ENCODE peak calls at places on chromosome 10, in five cellular contexts. O, H, F, Z and N are unnamed samples.
A peak's percentile ranks its signal among the peaks of the same experiment; 100 is the strongest.

GRCh38 chr10:3720228-3721019 is 64.6 kb downstream of the KLF6 start:
- DNase-seq in Z (peak; percentile 23), F (no peak), O (no peak), H (peak; percentile 81), N (no peak)

GRCh38 chr10:28248092-28248491 is 54.8 kb downstream of the MPP7 start:
- DNase-seq in Z (no peak), O (no peak), H (no peak), F (no peak), N (no peak)

GRCh38 chr10:95260397-95260881 is 30.4 kb downstream of the PDLIM1 start:
- DNase-seq in O (no peak), Z (no peak), F (peak; percentile 67), H (no peak), N (peak; percentile 54)

GRCh38 chr10:68727146-68727545 is 6.1 kb downstream of the CCAR1 start:
- DNase-seq in H (no peak), O (no peak), F (peak; percentile 19), Z (no peak), N (no peak)

GRCh38 chr10:7945469-7946187 is 108.9 kb upstream of the GATA3 start:
- DNase-seq in Z (no peak), H (no peak), F (peak; percentile 55), O (no peak), N (no peak)

GRCh38 chr10:88555190-88555894 is 27.8 kb downstream of the RNLS start:
- DNase-seq in H (no peak), Z (no peak), F (peak; percentile 51), O (no peak), N (no peak)

GRCh38 chr10:102139281-102140110 is 6.7 kb downstream of the PPRC1 start:
- DNase-seq in H (peak; percentile 51), O (no peak), Z (no peak), F (no peak), N (no peak)

GRCh38 chr10:1043532-1043995 is 5.4 kb downstream of the IDI1 start:
- DNase-seq in O (peak; percentile 80), Z (peak; percentile 44), H (peak; percentile 90), F (no peak), N (no peak)

GRCh38 chr10:99791831-99792230 is 9.4 kb downstream of the ABCC2 start:
- DNase-seq in F (no peak), H (no peak), O (no peak), Z (no peak), N (no peak)

GRCh38 chr10:110600487-110601101 is 33.1 kb downstream of the SMC3 start:
- DNase-seq in F (peak; percentile 74), H (no peak), Z (no peak), O (peak; percentile 82), N (peak; percentile 45)

GRCh38 chr10:8238989-8239388 is 184.5 kb downstream of the GATA3 start:
- DNase-seq in F (no peak), Z (no peak), H (no peak), O (no peak), N (no peak)

GRCh38 chr10:120600871-120601644 is 144.0 kb downstream of the PLPP4 start:
- DNase-seq in Z (no peak), F (peak; percentile 82), O (no peak), H (no peak), N (no peak)

GRCh38 chr10:33899578-33900531 is 565.4 kb upstream of the NRP1 start:
- DNase-seq in H (no peak), F (no peak), Z (no peak), O (no peak), N (no peak)

GRCh38 chr10:131775444-131775832 is 125.4 kb upstream of the PPP2R2D start:
- DNase-seq in F (peak; percentile 88), Z (no peak), O (no peak), H (no peak), N (no peak)

GRCh38 chr10:75294031-75294437 is 58.3 kb upstream of the COMTD1 start:
- DNase-seq in Z (no peak), O (no peak), F (no peak), H (no peak), N (no peak)

GRCh38 chr10:227014-227413 is 91.8 kb downstream of the ZMYND11 start:
- DNase-seq in F (no peak), O (no peak), Z (no peak), H (no peak), N (no peak)

GRCh38 chr10:96683710-96684109 is 36.6 kb downstream of the PIK3AP1 start:
- DNase-seq in O (no peak), Z (no peak), H (no peak), F (no peak), N (no peak)

GRCh38 chr10:96687317-96688012 is 32.8 kb downstream of the PIK3AP1 start:
- DNase-seq in Z (no peak), O (no peak), F (no peak), H (no peak), N (no peak)

GRCh38 chr10:96683065-96683464 is 37.2 kb downstream of the PIK3AP1 start:
- DNase-seq in H (no peak), Z (no peak), O (no peak), F (no peak), N (no peak)

GRCh38 chr10:96686514-96686913 is 33.8 kb downstream of the PIK3AP1 start:
- DNase-seq in F (no peak), Z (no peak), O (no peak), H (no peak), N (no peak)

GRCh38 chr10:96685297-96685696 is 35.0 kb downstream of the PIK3AP1 start:
- DNase-seq in F (no peak), H (no peak), Z (no peak), O (no peak), N (no peak)
- H3K4me1 ChIP-seq in F (no peaks in the 10 kb centered on the region), H (peaks cover 84% of the 10 kb centered on the region), Z (no peaks in the 10 kb centered on the region), O (peaks cover 39% of the 10 kb centered on the region), N (peaks cover 18% of the 10 kb centered on the region)

GRCh38 chr10:12097791-12098190 is 29.0 kb downstream of the DHTKD1 start:
- DNase-seq in O (no peak), H (no peak), Z (peak; percentile 32), F (no peak), N (no peak)
- H3K36me3 ChIP-seq in O (peaks cover 84% of the 10 kb centered on the region), H (peaks cover 94% of the 10 kb centered on the region), Z (peaks cover 22% of the 10 kb centered on the region), F (peaks cover 73% of the 10 kb centered on the region), N (peaks cover 11% of the 10 kb centered on the region)

GRCh38 chr10:21020545-21020944 is 123.4 kb upstream of the NEBL start:
- DNase-seq in Z (peak; percentile 14), H (no peak), O (peak; percentile 80), F (peak; percentile 86), N (peak; percentile 49)
- TF ChIP-seq CTCF in Z (no peak), H (no peak), O (peak; percentile 93), F (peak; percentile 74), N (peak; percentile 28)

GRCh38 chr10:103568505-103568904 is 75.0 kb downstream of the NEURL1 start:
- DNase-seq in F (no peak), H (no peak), Z (no peak), O (no peak), N (no peak)

GRCh38 chr10:103564116-103564501 is 70.6 kb downstream of the NEURL1 start:
- DNase-seq in O (no peak), F (no peak), Z (no peak), H (no peak), N (no peak)

GRCh38 chr10:103563231-103564115 is 70.0 kb downstream of the NEURL1 start:
- DNase-seq in Z (no peak), O (no peak), H (no peak), F (no peak), N (no peak)

GRCh38 chr10:103564799-103565365 is 71.4 kb downstream of the NEURL1 start:
- DNase-seq in Z (peak; percentile 40), O (peak; percentile 54), H (no peak), F (peak; percentile 92), N (peak; percentile 30)

DNA sequence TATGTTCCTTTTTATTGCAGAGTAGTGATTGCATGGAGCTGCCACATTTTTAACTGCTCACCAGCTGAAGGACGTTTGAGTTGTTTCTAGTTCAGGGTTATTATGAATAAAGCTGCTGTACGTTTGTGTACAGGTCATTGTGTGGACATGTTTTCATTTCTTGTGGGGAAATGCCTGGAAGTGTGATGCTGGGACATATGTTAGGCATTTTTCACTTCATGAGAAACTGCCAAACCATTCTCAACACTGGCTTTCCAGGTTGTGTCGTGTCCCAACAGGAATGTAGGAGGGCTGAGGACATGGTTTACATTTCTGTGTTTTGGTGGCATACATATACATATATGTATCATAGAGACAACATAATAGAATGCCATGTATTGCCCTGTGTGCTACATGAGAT is 73.0 kb downstream of the NEURL1 start:
- DNase-seq in O (no peak), Z (no peak), F (no peak), H (no peak), N (no peak)
- H3K4me1 ChIP-seq in O (no peaks in the 10 kb centered on the region), Z (no peaks in the 10 kb centered on the region), F (no peaks in the 10 kb centered on the region), H (no peaks in the 10 kb centered on the region), N (peaks cover 26% of the 10 kb centered on the region)

GRCh38 chr10:78516236-78516635 is 482.6 kb downstream of the RPS24 start:
- DNase-seq in F (peak; percentile 30), Z (no peak), O (no peak), H (no peak), N (no peak)
- H3K36me3 ChIP-seq in F (no peaks in the 10 kb centered on the region), Z (no peaks in the 10 kb centered on the region), O (no peaks in the 10 kb centered on the region), H (no peaks in the 10 kb centered on the region), N (no peaks in the 10 kb centered on the region)

DNA sequence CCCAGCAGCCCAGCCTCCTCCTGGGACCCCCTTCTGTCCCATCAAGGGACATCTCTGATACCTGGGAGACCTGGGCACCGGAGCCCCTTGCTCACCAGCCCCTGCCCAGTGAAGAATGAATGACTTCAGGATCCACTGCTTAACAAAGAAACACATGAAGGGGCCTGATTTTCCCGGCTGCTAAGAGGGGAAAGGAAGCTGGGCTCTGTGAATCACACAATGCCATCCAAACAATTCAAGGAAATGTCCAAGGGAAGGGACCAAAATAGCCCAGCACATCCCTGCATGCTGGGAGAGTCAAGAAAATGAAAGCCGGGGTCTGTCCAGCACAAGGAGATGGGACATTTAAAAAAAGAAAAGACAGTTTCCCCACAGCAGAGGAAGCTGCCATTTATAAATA is 128.7 kb upstream of the JCAD start:
- DNase-seq in Z (no peak), O (no peak), F (no peak), H (no peak), N (no peak)
- TF ChIP-seq CTCF in Z (no peak), O (no peak), F (no peak), H (no peak), N (no peak)

GRCh38 chr10:129511086-129511485 is 44.0 kb downstream of the MGMT start:
- DNase-seq in F (no peak), Z (no peak), H (no peak), O (no peak), N (no peak)

GRCh38 chr10:129513312-129513711 is 46.3 kb downstream of the MGMT start:
- DNase-seq in Z (no peak), F (peak; percentile 71), H (no peak), O (no peak), N (no peak)

GRCh38 chr10:129509835-129510234 is 42.8 kb downstream of the MGMT start:
- DNase-seq in H (no peak), O (no peak), F (no peak), Z (no peak), N (no peak)

GRCh38 chr10:129509155-129509554 is 42.1 kb downstream of the MGMT start:
- DNase-seq in H (no peak), O (no peak), Z (no peak), F (no peak), N (no peak)

GRCh38 chr10:129511758-129512157 is 44.7 kb downstream of the MGMT start:
- DNase-seq in F (no peak), Z (no peak), H (peak; percentile 58), O (no peak), N (no peak)
- H3K4me1 ChIP-seq in F (no peaks in the 10 kb centered on the region), Z (no peaks in the 10 kb centered on the region), H (no peaks in the 10 kb centered on the region), O (no peaks in the 10 kb centered on the region), N (no peaks in the 10 kb centered on the region)